ENCODE peak calls at places on chromosome 9, in nine cellular contexts. E is germinal center; F is HEK293T; N is CD4-positive, alpha-beta memory T cell; W is OCI-LY7; M is endothelial cell; D is endodermal cell; G is C1 segment of cervical spinal cord; Y is iris pigment epithelial cell. I is an unnamed sample.

GRCh38 chr9:34446468-34446891 is 11.9 kb downstream of the FAM219A start:
- DNase-seq in E (no peak), F (no peak), N (no peak), W (no peak), M (no peak), D (no peak), G (no peak), Y (peak; percentile 66), I (peak; percentile 42)

GRCh38 chr9:129038109-129038852 is 1.9 kb downstream of the MIGA2 start:
- DNase-seq in E (no peak), F (no peak), N (no peak), W (no peak), M (no peak), D (no peak), G (peak; percentile 21), Y (no peak), I (no peak)

GRCh38 chr9:93596399-93596798 is 20.0 kb downstream of the PHF2 start:
- DNase-seq in E (no peak), F (no peak), N (no peak), W (no peak), M (no peak), D (no peak), G (no peak), Y (no peak), I (no peak)

GRCh38 chr9:130288393-130288792 is 22.8 kb downstream of the HMCN2 start:
- DNase-seq in E (no peak), F (no peak), N (no peak), W (no peak), M (no peak), D (peak; percentile 43), G (no peak), Y (no peak), I (no peak)

GRCh38 chr9:78439192-78439865 is 142.4 kb downstream of the PSAT1 start:
- DNase-seq in E (peak; percentile 67), F (peak; percentile 84), N (peak; percentile 51), W (peak; percentile 70), M (peak; percentile 83), D (peak; percentile 95), G (peak; percentile 79), Y (peak; percentile 89), I (peak; percentile 96)

GRCh38 chr9:131053896-131054295 is 42.4 kb upstream of the AIF1L start:
- DNase-seq in E (no peak), F (no peak), N (no peak), W (no peak), M (no peak), D (no peak), G (peak; percentile 32), Y (no peak), I (no peak)

GRCh38 chr9:97503862-97504210 is 2.4 kb downstream of the TMOD1 start:
- DNase-seq in E (no peak), F (no peak), N (no peak), W (no peak), M (no peak), D (no peak), G (no peak), Y (no peak), I (no peak)

GRCh38 chr9:21559402-21560280 is 77.5 kb upstream of the IFNE start:
- DNase-seq in E (peak; percentile 48), F (peak; percentile 84), N (peak; percentile 65), W (no peak), M (peak; percentile 55), D (peak; percentile 90), G (peak; percentile 13), Y (peak; percentile 65), I (peak; percentile 92)

GRCh38 chr9:2872307-2872940 is 28.5 kb upstream of the PUM3 start:
- DNase-seq in E (no peak), F (peak; percentile 14), N (no peak), W (no peak), M (peak; percentile 12), D (peak; percentile 74), G (no peak), Y (peak; percentile 50), I (peak; percentile 65)

GRCh38 chr9:15421532-15421931 is 1.1 kb upstream of the SNAPC3 start:
- DNase-seq in E (no peak), F (no peak), N (no peak), W (no peak), M (no peak), D (no peak), G (no peak), Y (no peak), I (no peak)

GRCh38 chr9:108551030-108551964 is 304.5 kb downstream of the ACTL7B start:
- DNase-seq in E (no peak), F (peak; percentile 24), N (no peak), W (no peak), M (no peak), D (no peak), G (no peak), Y (peak; percentile 96), I (peak; percentile 83)

GRCh38 chr9:98568234-98568922 is 140.4 kb downstream of the GABBR2 start:
- DNase-seq in E (no peak), F (no peak), N (no peak), W (no peak), M (no peak), D (no peak), G (no peak), Y (no peak), I (no peak)

GRCh38 chr9:137743695-137744094 is 124.9 kb downstream of the EHMT1 start:
- DNase-seq in E (no peak), F (no peak), N (no peak), W (no peak), M (no peak), D (peak; percentile 43), G (no peak), Y (no peak), I (no peak)

GRCh38 chr9:134381671-134382505 is 55.6 kb downstream of the RXRA start:
- DNase-seq in E (peak; percentile 46), F (no peak), N (peak; percentile 74), W (peak; percentile 33), M (peak; percentile 27), D (no peak), G (peak; percentile 12), Y (no peak), I (peak; percentile 58)

GRCh38 chr9:89744255-89744648 is 139.4 kb downstream of the GADD45G start:
- DNase-seq in E (no peak), F (no peak), N (no peak), W (no peak), M (no peak), D (no peak), G (no peak), Y (no peak), I (no peak)

GRCh38 chr9:108476574-108476973 is 379.2 kb downstream of the ACTL7B start:
- DNase-seq in E (no peak), F (no peak), N (no peak), W (no peak), M (no peak), D (no peak), G (no peak), Y (peak; percentile 43), I (no peak)

GRCh38 chr9:87516222-87516930 is 18.7 kb downstream of the DAPK1 start:
- DNase-seq in E (no peak), F (no peak), N (no peak), W (no peak), M (no peak), D (peak; percentile 69), G (no peak), Y (peak; percentile 80), I (no peak)

GRCh38 chr9:101387871-101388506 is 3.2 kb upstream of the BAAT start:
- DNase-seq in E (peak; percentile 12), F (peak; percentile 27), N (no peak), W (peak; percentile 54), M (no peak), D (no peak), G (no peak), Y (peak; percentile 49), I (peak; percentile 67)

GRCh38 chr9:125506045-125506444 is 201.0 kb downstream of the MAPKAP1 start:
- DNase-seq in E (no peak), F (no peak), N (no peak), W (no peak), M (no peak), D (no peak), G (no peak), Y (no peak), I (no peak)

GRCh38 chr9:85200726-85201402 is 531.3 kb downstream of the NTRK2 start:
- DNase-seq in E (no peak), F (no peak), N (no peak), W (no peak), M (no peak), D (no peak), G (no peak), Y (peak; percentile 15), I (peak; percentile 74)

GRCh38 chr9:86557918-86558317 is 203.7 kb upstream of the TUT7 start:
- DNase-seq in E (no peak), F (no peak), N (no peak), W (no peak), M (no peak), D (no peak), G (no peak), Y (no peak), I (no peak)

GRCh38 chr9:137370865-137371520 is 52.0 kb downstream of the EXD3 start:
- DNase-seq in E (no peak), F (no peak), N (no peak), W (no peak), M (no peak), D (peak; percentile 54), G (peak; percentile 61), Y (no peak), I (peak; percentile 68)

GRCh38 chr9:112555844-112556482 is 69.3 kb downstream of the KIAA1958 start:
- DNase-seq in E (no peak), F (no peak), N (no peak), W (no peak), M (no peak), D (no peak), G (no peak), Y (no peak), I (no peak)

GRCh38 chr9:107484117-107484723 is 5.3 kb downstream of the KLF4 start:
- DNase-seq in E (no peak), F (peak; percentile 37), N (no peak), W (peak; percentile 21), M (peak; percentile 33), D (peak; percentile 57), G (no peak), Y (peak; percentile 80), I (peak; percentile 82)

GRCh38 chr9:100619194-100619593 is 41.3 kb downstream of the CAVIN4 start:
- DNase-seq in E (no peak), F (no peak), N (no peak), W (no peak), M (no peak), D (peak; percentile 50), G (no peak), Y (no peak), I (no peak)

GRCh38 chr9:134554750-134555655 is 86.6 kb upstream of the COL5A1 start:
- DNase-seq in E (no peak), F (no peak), N (no peak), W (no peak), M (no peak), D (peak; percentile 71), G (no peak), Y (no peak), I (peak; percentile 67)

GRCh38 chr9:111484564-111484878 is 338 bp upstream of the ECPAS start:
- DNase-seq in E (no peak), F (no peak), N (no peak), W (no peak), M (no peak), D (no peak), G (no peak), Y (peak; percentile 51), I (no peak)

GRCh38 chr9:89493671-89494070 is 4.2 kb downstream of the SEMA4D start:
- DNase-seq in E (no peak), F (no peak), N (peak; percentile 22), W (no peak), M (no peak), D (no peak), G (no peak), Y (no peak), I (no peak)

GRCh38 chr9:130240410-130241197 is 25.0 kb upstream of the HMCN2 start:
- DNase-seq in E (peak; percentile 44), F (peak; percentile 70), N (no peak), W (peak; percentile 81), M (peak; percentile 51), D (peak; percentile 85), G (peak; percentile 34), Y (peak; percentile 75), I (peak; percentile 82)

GRCh38 chr9:19232117-19232829 is 1.8 kb downstream of the DENND4C start:
- DNase-seq in E (peak; percentile 5), F (no peak), N (no peak), W (peak; percentile 16), M (no peak), D (no peak), G (no peak), Y (peak; percentile 11), I (peak; percentile 22)

GRCh38 chr9:96048116-96048953 is 172.8 kb downstream of the ERCC6L2 start:
- DNase-seq in E (no peak), F (no peak), N (no peak), W (no peak), M (no peak), D (peak; percentile 67), G (peak; percentile 69), Y (peak; percentile 32), I (peak; percentile 72)

I was measured in astrocyte of the hippocampus.